ENCODE peak calls at places on chromosomes 5 and 9, in five cellular contexts. Y, L, E, U and T are unnamed samples.

GRCh38 chr5:128537999-128538248 is at the start of gene FBN2:
- DNase-seq in Y (no peak), E (no peak), U (no peak), L (no peak), T (no peak)

GRCh38 chr5:111762895-111763294 is 5.9 kb upstream of the NREP start:
- DNase-seq in L (no peak), E (no peak), U (no peak), Y (no peak), T (no peak)

GRCh38 chr5:135650081-135650480 is 71.3 kb upstream of the CXCL14 start:
- DNase-seq in U (no peak), L (no peak), Y (no peak), E (no peak), T (no peak)

GRCh38 chr5:122121782-122122465 is 7.4 kb upstream of the ZNF474 start:
- DNase-seq in Y (no peak), L (no peak), E (no peak), U (no peak), T (no peak)

GRCh38 chr5:6736106-6736505 is 22.9 kb downstream of the TENT4A start:
- DNase-seq in E (no peak), U (peak), L (no peak), Y (no peak), T (no peak)

GRCh38 chr5:16791036-16791705 is 144.9 kb downstream of the MYO10 start:
- DNase-seq in U (no peak), L (no peak), Y (peak), E (peak), T (no peak)

GRCh38 chr9:37464426-37465248 is 613 bp downstream of the ZBTB5 start:
- DNase-seq in L (no peak), E (peak), Y (no peak), U (peak), T (peak)

GRCh38 chr9:128550770-128551651 is 1.4 kb upstream of the SPTAN1 start:
- DNase-seq in E (peak), L (peak), U (peak), Y (no peak), T (peak)

GRCh38 chr5:65391591-65391990 is 90.1 kb downstream of the ADAMTS6 start:
- DNase-seq in L (no peak), E (no peak), Y (no peak), U (no peak), T (no peak)

GRCh38 chr5:175460560-175460959 is 16.6 kb upstream of the DRD1 start:
- DNase-seq in L (no peak), Y (no peak), U (no peak), E (no peak), T (no peak)

GRCh38 chr9:137975527-137975913 is 97.9 kb downstream of the CACNA1B start:
- DNase-seq in L (no peak), U (peak), Y (no peak), E (no peak), T (no peak)

GRCh38 chr5:74294231-74294705 is 346.3 kb downstream of the ENC1 start:
- DNase-seq in Y (no peak), L (no peak), E (peak), U (no peak), T (no peak)

GRCh38 chr5:84249918-84250635 is 134.6 kb downstream of the EDIL3 start:
- DNase-seq in E (no peak), Y (no peak), L (peak), U (no peak), T (peak)

GRCh38 chr5:68953151-68953884 is 140.5 kb upstream of the SLC30A5 start:
- DNase-seq in E (no peak), U (no peak), Y (no peak), L (no peak), T (no peak)

GRCh38 chr5:2130361-2130760 is 247.6 kb upstream of the IRX4 start:
- DNase-seq in L (no peak), Y (no peak), E (no peak), U (no peak), T (no peak)

GRCh38 chr9:107043886-107044285 is 180.9 kb downstream of the ZNF462 start:
- DNase-seq in Y (no peak), E (no peak), L (peak), U (peak), T (no peak)

GRCh38 chr5:111256128-111256527 is 31.9 kb downstream of the CAMK4 start:
- DNase-seq in U (no peak), Y (no peak), E (no peak), L (no peak), T (no peak)

GRCh38 chr9:33111621-33112020 is 35.1 kb upstream of the SMU1 start:
- DNase-seq in U (no peak), Y (no peak), L (peak), E (no peak), T (no peak)

GRCh38 chr9:123658792-123659191 is 271.1 kb downstream of the DENND1A start:
- DNase-seq in E (no peak), L (no peak), U (no peak), Y (no peak), T (no peak)

GRCh38 chr5:132059043-132059695 is 1.3 kb upstream of the IL3 start:
- DNase-seq in E (peak), U (peak), L (no peak), Y (no peak), T (peak)

GRCh38 chr5:59768204-59769040 is 125.1 kb downstream of the PDE4D start:
- DNase-seq in E (peak), L (peak), Y (peak), U (peak), T (peak)

GRCh38 chr9:88387035-88387732 is 1.1 kb upstream of the SPIN1 start:
- DNase-seq in E (peak), L (no peak), U (peak), Y (peak), T (peak)

GRCh38 chr5:67214036-67214435 is 17.4 kb upstream of the CD180 start:
- DNase-seq in E (no peak), U (no peak), L (no peak), Y (no peak), T (no peak)

GRCh38 chr5:39717186-39717897 is 292.6 kb upstream of the DAB2 start:
- DNase-seq in Y (no peak), E (no peak), U (no peak), L (no peak), T (no peak)

GRCh38 chr5:39712316-39713223 is 287.8 kb upstream of the DAB2 start:
- DNase-seq in E (no peak), U (no peak), Y (no peak), L (no peak), T (no peak)

GRCh38 chr5:39714036-39714698 is 289.4 kb upstream of the DAB2 start:
- DNase-seq in U (no peak), E (peak), L (peak), Y (peak), T (peak)

GRCh38 chr5:39713224-39713911 is 288.6 kb upstream of the DAB2 start:
- DNase-seq in Y (no peak), L (no peak), U (no peak), E (no peak), T (no peak)

GRCh38 chr5:39716532-39716971 is 291.8 kb upstream of the DAB2 start:
- DNase-seq in U (no peak), E (no peak), L (peak), Y (peak), T (peak)
- TF ChIP-seq CTCF in U (no peak), E (no peak), L (peak), Y (peak), T (no peak)

DNA sequence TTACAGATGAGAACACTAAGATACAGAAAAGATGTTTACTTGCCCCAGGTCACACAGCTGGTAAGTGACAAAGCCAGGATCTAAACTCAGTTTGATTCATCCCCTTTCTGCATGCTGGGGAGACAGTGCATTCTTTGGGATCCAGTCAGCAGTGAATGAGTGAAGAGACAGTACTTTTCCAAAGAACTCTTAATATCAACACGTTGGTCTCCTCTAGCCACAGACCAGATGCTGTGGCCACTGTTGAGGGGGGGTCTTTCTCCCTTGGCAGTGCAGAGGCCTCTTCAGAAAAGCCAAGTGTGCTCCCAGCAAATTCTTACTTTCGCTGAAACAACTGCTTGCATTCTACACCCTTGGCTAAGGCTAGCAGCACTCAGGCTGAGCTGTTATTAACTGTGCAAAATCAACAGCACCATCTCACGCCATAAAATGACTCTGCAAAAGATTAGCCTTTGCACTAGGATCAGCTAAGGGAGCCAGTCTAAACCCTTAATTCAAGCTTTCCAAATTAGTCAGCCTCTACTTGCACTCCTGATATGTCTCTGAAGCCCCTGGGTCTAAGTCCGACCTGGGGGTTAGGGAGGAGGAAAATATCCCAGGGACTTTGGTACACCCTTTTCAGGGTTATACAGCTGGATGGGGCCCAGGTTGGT is 4.8 kb upstream of the TMEM171 start:
- DNase-seq in L (no peak), U (no peak), E (no peak), Y (no peak), T (no peak)
- TF ChIP-seq CTCF in L (no peak), U (no peak), E (no peak), Y (no peak), T (no peak)

DNA sequence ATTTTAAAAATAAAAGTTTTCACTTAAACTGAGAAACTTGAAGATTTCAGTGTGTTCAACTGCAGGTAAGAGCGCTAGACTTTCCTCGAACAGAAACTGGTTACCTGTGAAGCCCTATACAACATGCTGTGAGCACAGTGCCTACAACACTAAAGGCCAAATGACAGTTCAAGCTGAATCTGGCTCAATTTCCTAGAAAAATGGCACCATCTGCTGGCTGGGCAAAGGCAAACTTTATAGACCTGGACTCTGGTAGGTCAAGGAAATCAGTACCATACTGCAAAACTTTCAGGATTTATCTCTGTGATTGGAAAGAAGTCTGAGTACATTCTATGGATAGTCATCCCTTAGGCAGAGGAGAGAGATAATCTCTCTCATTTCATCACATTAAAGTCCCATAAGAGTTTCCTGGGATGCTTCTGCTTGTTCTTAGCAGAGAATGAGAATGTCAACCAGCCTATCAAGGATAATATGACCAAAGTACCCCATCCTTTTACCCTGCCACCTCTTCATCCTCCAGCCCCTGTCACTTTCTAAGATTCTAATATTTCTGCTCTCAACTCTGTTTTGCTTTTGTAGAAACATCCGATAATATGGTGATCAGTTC is 31.8 kb upstream of the FOXB2 start:
- DNase-seq in Y (peak), L (peak), E (no peak), U (no peak), T (peak)
- TF ChIP-seq CTCF in Y (peak), L (peak), E (no peak), U (peak), T (no peak)

GRCh38 chr5:137891849-137892248 is 2.6 kb downstream of the PKD2L2 start:
- DNase-seq in E (no peak), U (no peak), Y (no peak), L (no peak), T (no peak)
- TF ChIP-seq CTCF in E (no peak), U (no peak), Y (peak), L (peak), T (peak)

GRCh38 chr5:179866241-179867078 is 7.8 kb upstream of the MRNIP start:
- DNase-seq in E (no peak), Y (no peak), U (peak), L (no peak), T (no peak)
- TF ChIP-seq CTCF in E (no peak), Y (no peak), U (no peak), L (peak), T (no peak)

GRCh38 chr5:55232985-55233928 is at the start of gene CCNO:
- DNase-seq in Y (peak), L (peak), E (peak), U (peak), T (peak)
- TF ChIP-seq CTCF in Y (peak), L (no peak), E (no peak), U (no peak), T (no peak)